ENCODE peak calls at places on chromosome X, in ten cellular contexts. X is GM12865; J is progenitor cell of endocrine pancreas; F is A549; Y is chondrocyte; V is HL-60; Z is AG04450; L is CD4-positive, alpha-beta T cell; A is endothelial cell; B is Calu3. D is an unnamed sample.

GRCh38 chrX:134931550-134931949 is 59.2 kb upstream of the SMIM10 start:
- DNase-seq in X (peak; percentile 1), J (no peak), F (peak; percentile 21), Y (no peak), V (no peak), Z (no peak), L (no peak), A (no peak), B (no peak), D (no peak)

GRCh38 chrX:44784241-44784640 is 59.6 kb upstream of the DUSP21 start:
- DNase-seq in X (peak; percentile 7), J (no peak), F (no peak), Y (no peak), V (no peak), Z (no peak), L (no peak), A (no peak), B (no peak), D (no peak)

GRCh38 chrX:28590394-28590793 is 3.1 kb downstream of the IL1RAPL1 start:
- DNase-seq in X (no peak), J (no peak), F (no peak), Y (no peak), V (no peak), Z (no peak), L (no peak), A (no peak), B (no peak), D (no peak)

GRCh38 chrX:43949669-43950068 is 23.5 kb downstream of the NDP start:
- DNase-seq in X (peak; percentile 19), J (peak; percentile 16), F (peak; percentile 48), Y (no peak), V (no peak), Z (no peak), L (peak; percentile 1), A (peak; percentile 32), B (peak; percentile 40), D (peak; percentile 61)

GRCh38 chrX:21738145-21738949 is 19.6 kb downstream of the SMPX start:
- DNase-seq in X (no peak), J (peak; percentile 49), F (peak; percentile 2), Y (no peak), V (no peak), Z (no peak), L (no peak), A (no peak), B (no peak), D (peak; percentile 27)

GRCh38 chrX:109537324-109537665 is 651 bp downstream of the NXT2 start:
- DNase-seq in X (no peak), J (peak; percentile 51), F (peak; percentile 64), Y (no peak), V (peak; percentile 46), Z (peak; percentile 15), L (no peak), A (peak; percentile 2), B (peak; percentile 59), D (no peak)

GRCh38 chrX:54492340-54492739 is 3.7 kb downstream of the FGD1 start:
- DNase-seq in X (no peak), J (no peak), F (no peak), Y (no peak), V (no peak), Z (no peak), L (no peak), A (no peak), B (no peak), D (no peak)

GRCh38 chrX:56031409-56031808 is 200.7 kb upstream of the KLF8 start:
- DNase-seq in X (no peak), J (no peak), F (no peak), Y (peak; percentile 66), V (no peak), Z (no peak), L (no peak), A (no peak), B (no peak), D (no peak)

GRCh38 chrX:70301716-70302115 is 11.8 kb downstream of the KIF4A start:
- DNase-seq in X (no peak), J (no peak), F (no peak), Y (no peak), V (no peak), Z (no peak), L (no peak), A (no peak), B (no peak), D (no peak)

GRCh38 chrX:68684291-68684918 is 36.9 kb downstream of the STARD8 start:
- DNase-seq in X (no peak), J (no peak), F (no peak), Y (no peak), V (peak; percentile 38), Z (no peak), L (no peak), A (peak; percentile 52), B (no peak), D (no peak)

GRCh38 chrX:102126863-102127262 is 1.4 kb downstream of the TCEAL2 start:
- DNase-seq in X (no peak), J (no peak), F (no peak), Y (no peak), V (no peak), Z (no peak), L (no peak), A (no peak), B (no peak), D (no peak)

DNA sequence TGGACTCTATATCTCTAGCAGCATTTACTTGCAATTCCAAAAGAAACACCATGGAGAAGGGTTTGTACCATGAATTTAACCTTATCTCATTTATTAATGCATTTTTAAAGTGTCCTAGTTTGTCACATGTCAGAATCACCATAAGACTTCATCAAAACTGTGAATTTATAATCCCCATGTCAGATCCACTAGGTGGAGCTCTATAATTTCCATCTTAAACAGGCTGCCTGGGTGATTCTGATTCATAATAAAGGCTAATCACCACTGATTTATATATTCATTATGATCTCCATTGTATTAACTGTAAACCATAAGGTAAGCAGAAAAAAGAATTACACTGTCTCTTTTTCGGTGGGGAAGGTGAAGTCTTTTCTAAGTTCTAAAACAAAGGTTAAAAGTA is 4.0 kb downstream of the TCEAL2 start:
- DNase-seq in X (no peak), J (no peak), F (no peak), Y (no peak), V (no peak), Z (no peak), L (no peak), A (no peak), B (no peak), D (no peak)
- TF ChIP-seq CTCF in X (peak; percentile 4), J (peak; percentile 36), F (peak; percentile 40), Y (peak; percentile 76), V (no peak), Z (peak; percentile 31), L (peak; percentile 48), A (no peak), B (no peak), D (peak; percentile 21)

DNA sequence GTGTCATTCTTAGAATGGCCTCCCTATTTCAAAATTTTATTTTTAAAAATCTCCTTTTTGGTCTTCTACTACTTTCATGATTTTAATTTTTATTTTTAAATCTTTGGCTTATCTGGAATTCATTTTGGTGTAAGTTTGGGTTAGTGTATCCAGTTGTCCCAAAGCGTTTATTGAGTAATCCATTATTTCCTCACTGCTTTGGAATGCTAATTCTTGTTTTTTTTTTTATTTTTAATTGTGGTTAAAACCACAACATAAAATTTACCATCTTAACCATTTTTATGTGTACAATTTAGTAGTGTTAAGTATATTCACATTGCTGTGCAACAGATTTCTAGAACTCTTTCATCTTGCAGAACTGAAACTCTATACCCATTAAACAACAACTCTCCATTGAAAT is 8.7 kb downstream of the CITED1 start:
- DNase-seq in X (no peak), J (no peak), F (no peak), Y (no peak), V (no peak), Z (no peak), L (no peak), A (no peak), B (no peak), D (no peak)
- TF ChIP-seq CTCF in X (no peak), J (no peak), F (no peak), Y (no peak), V (no peak), Z (no peak), L (no peak), A (no peak), B (no peak), D (no peak)

GRCh38 chrX:24178441-24178840 is 28.9 kb downstream of the ZFX start:
- DNase-seq in X (no peak), J (no peak), F (no peak), Y (no peak), V (no peak), Z (no peak), L (no peak), A (no peak), B (no peak), D (no peak)

GRCh38 chrX:24175276-24175675 is 25.7 kb downstream of the ZFX start:
- DNase-seq in X (peak; percentile 59), J (no peak), F (no peak), Y (no peak), V (no peak), Z (no peak), L (no peak), A (no peak), B (no peak), D (no peak)

GRCh38 chrX:24169211-24169610 is 19.7 kb downstream of the ZFX start:
- DNase-seq in X (peak; percentile 50), J (no peak), F (no peak), Y (no peak), V (no peak), Z (no peak), L (no peak), A (no peak), B (no peak), D (no peak)

GRCh38 chrX:24168807-24169206 is 19.3 kb downstream of the ZFX start:
- DNase-seq in X (peak; percentile 65), J (no peak), F (no peak), Y (no peak), V (no peak), Z (no peak), L (no peak), A (no peak), B (no peak), D (no peak)

GRCh38 chrX:24173115-24173847 is 23.8 kb downstream of the ZFX start:
- DNase-seq in X (no peak), J (no peak), F (no peak), Y (no peak), V (no peak), Z (no peak), L (no peak), A (no peak), B (no peak), D (no peak)
- TF ChIP-seq CTCF in X (no peak), J (no peak), F (no peak), Y (peak; percentile 29), V (no peak), Z (no peak), L (no peak), A (no peak), B (no peak), D (no peak)

DNA sequence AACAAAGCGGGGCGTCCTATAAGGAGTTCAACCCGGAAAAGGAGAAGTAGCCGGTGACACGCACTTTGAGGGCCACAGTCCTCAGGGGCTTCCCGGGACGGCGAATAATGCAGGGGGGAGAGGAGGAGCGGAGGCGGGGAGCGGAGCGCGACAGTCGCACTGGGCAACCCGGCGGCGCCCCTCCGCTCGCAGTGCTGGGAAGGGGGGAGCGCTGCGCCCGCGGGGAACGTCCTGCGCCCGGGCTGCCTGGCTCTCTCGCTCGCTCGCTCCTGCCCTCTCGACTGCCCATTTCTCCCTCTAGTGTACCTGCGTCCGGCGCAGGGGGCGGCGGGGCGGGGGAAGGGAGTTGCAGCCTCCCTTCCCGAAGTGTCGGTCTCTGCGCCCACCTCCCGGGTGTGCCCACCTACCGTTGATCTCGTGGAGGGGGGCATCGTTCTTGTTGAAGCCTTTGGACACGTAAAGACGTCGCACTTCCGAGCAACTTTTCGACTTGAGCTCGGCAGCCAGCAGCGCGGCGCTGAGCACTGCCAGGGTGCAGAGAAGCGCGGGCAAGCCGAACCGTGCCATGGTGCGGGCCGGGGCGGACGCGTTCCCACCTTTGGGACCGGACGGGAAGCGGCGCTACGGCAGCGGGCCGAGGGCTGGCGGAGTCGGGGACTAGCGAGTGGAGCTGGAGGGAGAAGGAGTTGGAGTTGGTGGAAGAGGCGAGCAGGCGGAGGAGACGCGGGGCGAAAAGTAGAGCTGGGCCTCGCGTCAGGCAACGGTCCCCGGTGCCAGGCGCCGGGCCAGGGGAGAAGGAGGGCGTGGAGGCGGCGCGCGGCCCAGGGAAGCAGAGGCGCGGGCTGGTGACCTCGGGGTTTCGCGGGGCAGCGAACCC is 652 bp downstream of the GPC4 start:
- DNase-seq in X (no peak), J (peak; percentile 31), F (peak; percentile 7), Y (peak; percentile 92), V (no peak), Z (no peak), L (no peak), A (peak; percentile 21), B (peak; percentile 20), D (peak; percentile 23)
- TF ChIP-seq CTCF in X (no peak), J (no peak), F (no peak), Y (no peak), V (no peak), Z (no peak), L (no peak), A (no peak), B (no peak), D (no peak)